ENCODE peak calls at places on chromosomes 2 and 18, in ten cellular contexts. X is nephron progenitor cell; U is MM.1S; F is fibroblast of mammary gland; E is right lobe of liver; K is CD8-positive, alpha-beta T cell; I is AG10803; M is HCT116; D is heart right ventricle; J is brain microvascular endothelial cell. Y is an unnamed sample.

GRCh38 chr2:130837175-130837810 is 579 bp downstream of the ARHGEF4 start:
- DNase-seq in F (no peak), D (no peak), M (no peak), J (no peak), I (no peak), X (no peak), U (no peak), E (no peak), K (no peak), Y (no peak)

GRCh38 chr2:69642709-69643601 is 584 bp downstream of the AAK1 start:
- DNase-seq in J (peak; percentile 79), U (peak; percentile 80), E (peak; percentile 66), K (peak; percentile 74), M (no peak), I (peak; percentile 82), F (peak; percentile 88), D (peak; percentile 53), X (peak; percentile 67), Y (peak; percentile 70)

GRCh38 chr2:21220930-21221329 is 97.2 kb downstream of the TDRD15 start:
- DNase-seq in M (no peak), J (no peak), U (no peak), F (no peak), E (no peak), X (no peak), K (no peak), D (no peak), I (no peak), Y (no peak)

GRCh38 chr2:210195066-210195852 is 24.1 kb upstream of the KANSL1L start:
- DNase-seq in K (no peak), X (no peak), I (peak; percentile 56), U (peak; percentile 66), D (peak; percentile 19), J (peak; percentile 7), E (no peak), M (peak; percentile 38), F (peak; percentile 67), Y (peak; percentile 16)

GRCh38 chr2:49254401-49254800 is 100.1 kb upstream of the FSHR start:
- DNase-seq in X (no peak), J (no peak), M (no peak), D (no peak), E (no peak), F (no peak), K (no peak), I (no peak), U (no peak), Y (no peak)

GRCh38 chr18:50898908-50899307 is 20.0 kb downstream of the ME2 start:
- DNase-seq in U (no peak), E (no peak), F (no peak), K (no peak), J (no peak), X (no peak), I (no peak), M (no peak), D (no peak), Y (no peak)

GRCh38 chr2:39246382-39246980 is 2.7 kb upstream of the CDKL4 start:
- DNase-seq in U (no peak), M (no peak), E (no peak), K (no peak), I (no peak), J (no peak), X (no peak), F (no peak), D (no peak), Y (no peak)

GRCh38 chr18:2529154-2529553 is 42.2 kb downstream of the METTL4 start:
- DNase-seq in K (no peak), U (no peak), M (no peak), F (no peak), I (peak; percentile 19), X (no peak), D (no peak), E (no peak), J (peak; percentile 92), Y (no peak)

GRCh38 chr2:215537621-215538020 is 101.8 kb upstream of the FN1 start:
- DNase-seq in M (no peak), K (no peak), X (no peak), D (peak; percentile 22), E (no peak), U (no peak), I (peak; percentile 93), J (no peak), F (peak; percentile 65), Y (peak; percentile 63)

GRCh38 chr2:8638327-8638726 is 43.5 kb upstream of the ID2 start:
- DNase-seq in E (no peak), M (no peak), D (no peak), F (no peak), K (no peak), U (no peak), I (no peak), X (no peak), J (no peak), Y (no peak)

DNA sequence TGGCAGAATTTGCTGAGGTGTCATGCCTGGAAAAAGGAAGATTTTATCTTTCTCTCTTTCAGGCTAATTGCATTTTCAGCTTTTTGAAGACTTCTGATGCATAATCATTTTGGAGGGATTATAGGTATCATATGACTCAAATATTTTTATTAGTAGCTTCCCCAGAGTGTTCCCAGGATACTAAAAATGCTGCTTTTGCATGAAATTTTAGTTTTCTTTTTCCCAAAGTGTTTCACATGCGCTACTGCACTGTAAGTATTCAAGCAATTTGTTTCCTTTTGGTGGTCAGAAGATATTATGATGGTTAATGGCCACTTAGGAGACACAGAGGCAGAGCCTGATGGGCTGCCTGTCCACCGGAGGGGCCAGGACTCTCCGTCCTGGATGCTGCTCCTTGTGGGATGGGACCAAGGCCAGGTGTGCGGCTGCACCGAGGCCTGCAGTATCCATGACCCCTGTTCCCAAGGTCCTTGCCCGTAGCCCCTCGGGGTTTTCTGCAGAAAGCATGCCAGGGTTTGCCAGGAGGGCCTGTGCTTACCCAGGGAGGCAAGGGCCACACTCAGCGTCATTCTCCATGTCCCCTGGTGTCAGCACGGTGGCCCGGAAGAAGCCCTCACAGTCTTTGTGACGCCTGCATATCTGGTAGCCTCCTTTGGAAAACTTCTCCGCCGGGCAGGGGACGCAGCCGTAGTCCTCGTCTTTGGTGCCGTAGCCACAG is 60.2 kb downstream of the EDAR start:
- DNase-seq in E (no peak), K (no peak), X (no peak), U (no peak), M (no peak), I (no peak), D (no peak), F (no peak), J (no peak), Y (no peak)
- TF ChIP-seq CTCF in E (no peak), K (peak; percentile 46), X (peak; percentile 19), U (no peak), M (no peak), I (no peak), D (no peak), F (no peak), J (no peak), Y (no peak)

GRCh38 chr2:174344716-174345472 is 10.1 kb downstream of the SP9 start:
- DNase-seq in M (peak; percentile 46), J (no peak), I (peak; percentile 46), U (peak; percentile 49), X (peak; percentile 14), D (no peak), E (no peak), F (peak; percentile 68), K (no peak), Y (no peak)
- TF ChIP-seq CTCF in M (peak; percentile 61), J (peak; percentile 43), I (peak; percentile 44), U (peak; percentile 41), X (peak; percentile 50), D (peak; percentile 31), E (peak; percentile 22), F (peak; percentile 42), K (peak; percentile 54), Y (peak; percentile 32)

GRCh38 chr2:172458561-172459124 is 31.3 kb downstream of the ITGA6 start:
- DNase-seq in E (no peak), D (no peak), F (no peak), M (no peak), K (no peak), J (no peak), U (no peak), X (no peak), I (no peak), Y (no peak)

GRCh38 chr2:172457606-172458005 is 30.2 kb downstream of the ITGA6 start:
- DNase-seq in U (no peak), E (no peak), F (no peak), M (no peak), I (peak; percentile 30), K (no peak), J (no peak), X (no peak), D (no peak), Y (no peak)

GRCh38 chr2:172455121-172455515 is 27.7 kb downstream of the ITGA6 start:
- DNase-seq in X (no peak), I (no peak), K (peak; percentile 56), M (no peak), E (no peak), U (no peak), F (no peak), J (no peak), D (no peak), Y (no peak)

GRCh38 chr2:172454404-172455120 is 27.2 kb downstream of the ITGA6 start:
- DNase-seq in K (no peak), J (no peak), I (no peak), M (no peak), X (no peak), E (no peak), U (no peak), F (no peak), D (no peak), Y (no peak)

DNA sequence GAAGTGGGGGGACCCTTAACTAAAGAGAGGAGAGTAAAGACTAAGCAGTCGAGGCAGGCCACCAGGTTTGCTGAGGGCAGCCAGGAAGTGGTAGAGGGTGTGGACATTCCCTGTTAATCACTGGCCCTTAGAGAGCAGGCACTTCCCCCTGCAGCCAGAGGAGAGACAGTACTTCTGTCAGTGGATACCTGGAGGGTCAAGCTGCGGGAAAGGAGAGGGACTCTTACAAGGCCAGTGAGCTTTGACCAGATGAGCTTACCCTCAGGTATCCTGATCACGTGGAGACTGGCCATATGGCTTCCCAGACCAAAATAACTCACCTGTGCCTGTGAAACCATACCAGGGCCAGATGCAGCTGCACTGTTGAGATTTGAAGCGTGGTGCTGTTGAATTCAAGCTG is 28.6 kb downstream of the ITGA6 start:
- DNase-seq in E (no peak), F (no peak), U (peak; percentile 36), D (no peak), J (no peak), X (no peak), K (no peak), M (no peak), I (no peak), Y (no peak)
- TF ChIP-seq CTCF in E (no peak), F (no peak), U (no peak), D (no peak), J (no peak), X (no peak), K (no peak), M (no peak), I (no peak), Y (no peak)

DNA sequence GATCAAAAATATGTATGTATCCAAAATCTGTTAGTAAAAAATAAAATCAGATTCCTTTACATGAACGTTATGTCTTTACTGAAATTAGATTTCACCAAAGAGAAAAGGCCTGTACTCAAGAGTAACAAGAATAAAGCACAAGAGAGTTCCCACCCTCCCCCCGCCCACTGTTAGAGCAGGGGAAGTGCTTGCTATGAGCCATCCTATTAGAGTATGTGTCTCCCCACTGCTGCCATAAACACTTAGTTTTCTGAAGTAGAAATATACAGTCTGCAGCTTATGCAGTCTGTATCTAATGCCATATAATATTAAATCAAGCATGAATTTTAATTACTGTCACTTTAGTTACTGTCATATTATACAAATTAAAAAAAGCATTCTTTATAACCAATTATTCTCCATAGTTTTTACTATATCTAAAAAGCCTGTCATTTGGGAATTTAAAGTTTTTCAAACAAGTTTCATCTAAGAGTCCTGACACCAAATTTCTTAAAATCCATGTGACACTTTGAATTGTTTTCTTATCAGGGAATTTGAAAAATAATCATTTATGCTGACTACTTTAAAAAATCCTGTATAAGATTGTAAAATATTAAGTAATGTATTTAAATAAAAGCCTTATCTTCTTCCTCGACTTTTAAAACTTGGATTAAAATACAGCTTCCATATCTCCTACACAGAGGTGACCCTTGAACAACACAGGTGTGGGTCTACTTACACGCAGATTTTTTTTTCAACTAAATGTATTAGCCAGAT is 51.8 kb upstream of the GPR75 start:
- DNase-seq in M (no peak), F (peak; percentile 3), X (no peak), K (no peak), D (no peak), U (no peak), E (no peak), J (no peak), I (peak; percentile 1), Y (no peak)
- TF ChIP-seq CTCF in M (no peak), F (no peak), X (no peak), K (no peak), D (no peak), U (no peak), E (no peak), J (no peak), I (no peak), Y (no peak)